ENCODE peak calls at places on chromosomes 3 and 15, in eight cellular contexts. One of them, this sample, is unnamed.

GRCh38 chr3:120645083-120645800 is 36.8 kb downstream of the HGD start:
- DNase-seq in endothelial cell of umbilical vein: no peak
- DNase-seq in A549: no peak
- DNase-seq in right lobe of liver: no peak
- DNase-seq in uterus: no peak
- DNase-seq in HCT116: no peak
- DNase-seq in tibial nerve: no peak
- DNase-seq in stomach: no peak
- DNase-seq in this sample: no peak

GRCh38 chr15:25067725-25068309 is 113.0 kb downstream of the SNRPN start:
- DNase-seq in endothelial cell of umbilical vein: no peak
- DNase-seq in A549: no peak
- DNase-seq in right lobe of liver: no peak
- DNase-seq in uterus: no peak
- DNase-seq in HCT116: no peak
- DNase-seq in tibial nerve: no peak
- DNase-seq in stomach: no peak
- DNase-seq in this sample: no peak

GRCh38 chr3:112405845-112406244 is 72.9 kb downstream of the CD200 start:
- DNase-seq in endothelial cell of umbilical vein: no peak
- DNase-seq in A549: no peak
- DNase-seq in right lobe of liver: no peak
- DNase-seq in uterus: no peak
- DNase-seq in HCT116: no peak
- DNase-seq in tibial nerve: no peak
- DNase-seq in stomach: no peak
- DNase-seq in this sample: no peak

GRCh38 chr3:174097686-174098085 is 700.1 kb downstream of the NLGN1 start:
- DNase-seq in endothelial cell of umbilical vein: no peak
- DNase-seq in A549: no peak
- DNase-seq in right lobe of liver: no peak
- DNase-seq in uterus: no peak
- DNase-seq in HCT116: no peak
- DNase-seq in tibial nerve: no peak
- DNase-seq in stomach: no peak
- DNase-seq in this sample: no peak

GRCh38 chr3:186993940-186994670 is 63.8 kb downstream of the ST6GAL1 start:
- DNase-seq in endothelial cell of umbilical vein: no peak
- DNase-seq in A549: no peak
- DNase-seq in right lobe of liver: no peak
- DNase-seq in uterus: no peak
- DNase-seq in HCT116: no peak
- DNase-seq in tibial nerve: no peak
- DNase-seq in stomach: no peak
- DNase-seq in this sample: no peak

GRCh38 chr3:155853214-155854146 is 747 bp downstream of the SLC33A1 start:
- DNase-seq in endothelial cell of umbilical vein: no peak
- DNase-seq in A549: peak
- DNase-seq in right lobe of liver: no peak
- DNase-seq in uterus: no peak
- DNase-seq in HCT116: no peak
- DNase-seq in tibial nerve: peak
- DNase-seq in stomach: peak
- DNase-seq in this sample: no peak

GRCh38 chr3:144031938-144032337 is 60.3 kb downstream of the DIPK2A start:
- DNase-seq in endothelial cell of umbilical vein: no peak
- DNase-seq in A549: no peak
- DNase-seq in right lobe of liver: peak
- DNase-seq in uterus: no peak
- DNase-seq in HCT116: no peak
- DNase-seq in tibial nerve: no peak
- DNase-seq in stomach: peak
- DNase-seq in this sample: no peak

GRCh38 chr15:91099616-91100560 is at the start of gene SV2B:
- DNase-seq in endothelial cell of umbilical vein: peak
- DNase-seq in A549: no peak
- DNase-seq in right lobe of liver: no peak
- DNase-seq in uterus: no peak
- DNase-seq in HCT116: no peak
- DNase-seq in tibial nerve: peak
- DNase-seq in stomach: peak
- DNase-seq in this sample: no peak

GRCh38 chr3:55497250-55497649 is 10.1 kb upstream of the WNT5A start:
- DNase-seq in endothelial cell of umbilical vein: no peak
- DNase-seq in A549: no peak
- DNase-seq in right lobe of liver: peak
- DNase-seq in uterus: no peak
- DNase-seq in HCT116: no peak
- DNase-seq in tibial nerve: no peak
- DNase-seq in stomach: no peak
- DNase-seq in this sample: no peak

GRCh38 chr3:37291275-37291700 is 116.9 kb upstream of the LRRFIP2 start:
- DNase-seq in endothelial cell of umbilical vein: peak
- DNase-seq in A549: peak
- DNase-seq in right lobe of liver: no peak
- DNase-seq in uterus: no peak
- DNase-seq in HCT116: no peak
- DNase-seq in tibial nerve: no peak
- DNase-seq in stomach: no peak
- DNase-seq in this sample: peak

GRCh38 chr3:135034291-135034768 is 239.3 kb downstream of the EPHB1 start:
- DNase-seq in endothelial cell of umbilical vein: no peak
- DNase-seq in A549: no peak
- DNase-seq in right lobe of liver: no peak
- DNase-seq in uterus: no peak
- DNase-seq in HCT116: no peak
- DNase-seq in tibial nerve: no peak
- DNase-seq in stomach: no peak
- DNase-seq in this sample: no peak

DNA sequence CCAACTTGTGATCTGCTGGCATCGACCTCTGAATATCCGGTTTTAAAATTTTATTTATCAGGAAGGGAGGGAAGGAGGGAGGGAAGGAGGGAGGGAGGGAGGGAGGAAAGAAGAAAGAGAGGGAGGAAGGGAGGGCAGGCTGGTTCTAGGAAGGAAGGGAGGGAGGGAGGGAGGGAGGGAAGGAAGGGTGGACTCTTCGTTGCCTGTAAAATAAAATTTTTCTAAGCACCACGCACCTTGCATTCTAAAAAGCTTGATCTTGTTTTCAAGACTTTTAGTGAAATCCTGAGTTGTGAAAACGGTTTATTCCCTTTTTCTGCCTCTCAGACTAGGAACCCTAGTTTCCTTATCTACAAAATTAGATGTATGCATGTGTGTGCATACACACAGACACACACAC is 101.7 kb upstream of the RAP2B start:
- DNase-seq in endothelial cell of umbilical vein: no peak
- DNase-seq in A549: no peak
- DNase-seq in right lobe of liver: no peak
- DNase-seq in uterus: no peak
- DNase-seq in HCT116: no peak
- DNase-seq in tibial nerve: no peak
- DNase-seq in stomach: no peak
- DNase-seq in this sample: no peak
- TF ChIP-seq POLR2A in endothelial cell of umbilical vein: no peak
- TF ChIP-seq POLR2A in A549: no peak
- TF ChIP-seq POLR2A in right lobe of liver: no peak
- TF ChIP-seq POLR2A in uterus: no peak
- TF ChIP-seq POLR2A in HCT116: no peak
- TF ChIP-seq POLR2A in tibial nerve: no peak
- TF ChIP-seq POLR2A in stomach: no peak
- TF ChIP-seq POLR2A in this sample: no peak

GRCh38 chr3:5011555-5012256 is 32.5 kb downstream of the BHLHE40 start:
- DNase-seq in endothelial cell of umbilical vein: no peak
- DNase-seq in A549: no peak
- DNase-seq in right lobe of liver: no peak
- DNase-seq in uterus: no peak
- DNase-seq in HCT116: no peak
- DNase-seq in tibial nerve: no peak
- DNase-seq in stomach: no peak
- DNase-seq in this sample: no peak
- TF ChIP-seq POLR2A in endothelial cell of umbilical vein: no peak
- TF ChIP-seq POLR2A in A549: no peak
- TF ChIP-seq POLR2A in right lobe of liver: no peak
- TF ChIP-seq POLR2A in uterus: no peak
- TF ChIP-seq POLR2A in HCT116: no peak
- TF ChIP-seq POLR2A in tibial nerve: no peak
- TF ChIP-seq POLR2A in stomach: no peak
- TF ChIP-seq POLR2A in this sample: no peak

GRCh38 chr15:31867536-31868442 is 162.5 kb upstream of the CHRNA7 start:
- DNase-seq in endothelial cell of umbilical vein: peak
- DNase-seq in A549: peak
- DNase-seq in right lobe of liver: no peak
- DNase-seq in uterus: peak
- DNase-seq in HCT116: peak
- DNase-seq in tibial nerve: no peak
- DNase-seq in stomach: peak
- DNase-seq in this sample: peak

GRCh38 chr15:31871159-31871886 is 159.0 kb upstream of the CHRNA7 start:
- DNase-seq in endothelial cell of umbilical vein: no peak
- DNase-seq in A549: no peak
- DNase-seq in right lobe of liver: no peak
- DNase-seq in uterus: no peak
- DNase-seq in HCT116: no peak
- DNase-seq in tibial nerve: no peak
- DNase-seq in stomach: no peak
- DNase-seq in this sample: no peak

GRCh38 chr15:31871887-31872281 is 158.4 kb upstream of the CHRNA7 start:
- DNase-seq in endothelial cell of umbilical vein: no peak
- DNase-seq in A549: no peak
- DNase-seq in right lobe of liver: no peak
- DNase-seq in uterus: no peak
- DNase-seq in HCT116: no peak
- DNase-seq in tibial nerve: no peak
- DNase-seq in stomach: no peak
- DNase-seq in this sample: no peak

GRCh38 chr15:31869640-31870335 is 160.5 kb upstream of the CHRNA7 start:
- DNase-seq in endothelial cell of umbilical vein: no peak
- DNase-seq in A549: no peak
- DNase-seq in right lobe of liver: no peak
- DNase-seq in uterus: no peak
- DNase-seq in HCT116: no peak
- DNase-seq in tibial nerve: no peak
- DNase-seq in stomach: no peak
- DNase-seq in this sample: no peak

GRCh38 chr15:31870336-31871158 is 159.8 kb upstream of the CHRNA7 start:
- DNase-seq in endothelial cell of umbilical vein: peak
- DNase-seq in A549: peak
- DNase-seq in right lobe of liver: peak
- DNase-seq in uterus: peak
- DNase-seq in HCT116: peak
- DNase-seq in tibial nerve: peak
- DNase-seq in stomach: peak
- DNase-seq in this sample: peak
- TF ChIP-seq POLR2A in endothelial cell of umbilical vein: no peak
- TF ChIP-seq POLR2A in A549: peak
- TF ChIP-seq POLR2A in right lobe of liver: no peak
- TF ChIP-seq POLR2A in uterus: no peak
- TF ChIP-seq POLR2A in HCT116: no peak
- TF ChIP-seq POLR2A in tibial nerve: no peak
- TF ChIP-seq POLR2A in stomach: no peak
- TF ChIP-seq POLR2A in this sample: no peak

DNA sequence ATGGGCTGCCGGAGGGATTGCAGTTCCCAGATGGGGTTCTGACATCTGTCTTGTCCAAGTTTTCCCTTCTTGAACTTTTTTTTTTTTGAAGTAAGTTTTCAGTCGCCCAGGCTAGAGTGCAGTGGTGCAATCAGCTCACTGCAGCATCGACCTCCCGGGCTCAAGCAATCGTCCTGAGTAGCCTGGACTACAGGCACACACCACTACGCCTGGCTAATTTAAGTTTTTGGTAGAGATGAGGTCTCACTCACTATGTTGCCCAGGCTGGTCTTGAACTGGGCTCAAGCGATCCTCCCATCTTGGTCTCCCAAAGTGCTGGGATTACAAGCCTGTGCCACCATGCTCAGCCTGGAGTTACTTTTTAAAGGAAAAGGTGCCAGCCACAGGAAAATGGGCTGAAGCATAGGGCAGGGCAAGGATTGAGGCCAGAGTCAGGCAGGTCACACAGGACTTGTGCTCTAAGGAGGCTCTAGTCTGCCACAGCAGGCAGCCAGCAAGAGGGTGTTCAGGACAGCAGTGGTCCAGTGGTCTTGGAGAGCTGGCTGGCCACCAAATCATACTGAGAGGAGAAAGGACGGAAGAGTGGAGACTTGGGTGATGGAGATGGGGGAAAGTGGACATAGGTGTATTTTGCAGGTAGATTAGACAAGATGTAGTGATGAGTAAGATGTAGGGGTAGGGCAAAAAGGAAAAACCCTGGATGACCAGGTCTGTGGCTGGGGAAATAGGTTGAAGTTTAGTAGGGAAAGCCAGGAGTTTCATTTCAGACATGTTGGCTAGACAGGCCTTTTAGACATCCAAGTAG is 6.0 kb upstream of the PODXL2 start:
- DNase-seq in endothelial cell of umbilical vein: no peak
- DNase-seq in A549: no peak
- DNase-seq in right lobe of liver: no peak
- DNase-seq in uterus: no peak
- DNase-seq in HCT116: no peak
- DNase-seq in tibial nerve: no peak
- DNase-seq in stomach: no peak
- DNase-seq in this sample: no peak
- TF ChIP-seq POLR2A in endothelial cell of umbilical vein: no peak
- TF ChIP-seq POLR2A in A549: no peak
- TF ChIP-seq POLR2A in right lobe of liver: no peak
- TF ChIP-seq POLR2A in uterus: no peak
- TF ChIP-seq POLR2A in HCT116: no peak
- TF ChIP-seq POLR2A in tibial nerve: no peak
- TF ChIP-seq POLR2A in stomach: no peak
- TF ChIP-seq POLR2A in this sample: no peak

DNA sequence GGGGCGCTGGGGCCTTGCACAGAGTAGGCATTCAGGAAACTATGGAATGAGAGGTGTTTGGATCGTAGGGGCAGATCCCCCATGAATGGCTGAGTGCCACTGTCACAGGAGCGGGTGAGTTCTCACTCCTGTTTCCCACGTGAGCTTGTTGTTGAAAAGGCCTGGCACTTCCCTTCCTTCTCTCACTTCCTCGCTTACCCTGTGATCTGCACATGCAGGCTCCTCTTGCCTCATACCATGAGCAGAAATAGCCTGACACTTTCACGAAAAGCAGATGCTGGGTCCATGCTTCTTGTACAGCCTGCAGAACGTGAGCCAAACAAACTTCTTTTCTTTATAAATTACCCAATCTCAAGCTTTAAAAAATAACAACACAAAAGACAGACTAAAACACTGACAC is 55.4 kb downstream of the AGBL1 start:
- DNase-seq in endothelial cell of umbilical vein: no peak
- DNase-seq in A549: no peak
- DNase-seq in right lobe of liver: no peak
- DNase-seq in uterus: peak
- DNase-seq in HCT116: no peak
- DNase-seq in tibial nerve: peak
- DNase-seq in stomach: no peak
- DNase-seq in this sample: no peak
- TF ChIP-seq POLR2A in endothelial cell of umbilical vein: no peak
- TF ChIP-seq POLR2A in A549: no peak
- TF ChIP-seq POLR2A in right lobe of liver: no peak
- TF ChIP-seq POLR2A in uterus: no peak
- TF ChIP-seq POLR2A in HCT116: no peak
- TF ChIP-seq POLR2A in tibial nerve: no peak
- TF ChIP-seq POLR2A in stomach: no peak
- TF ChIP-seq POLR2A in this sample: no peak

GRCh38 chr15:31360843-31361763 is 34.5 kb downstream of the KLF13 start:
- DNase-seq in endothelial cell of umbilical vein: no peak
- DNase-seq in A549: no peak
- DNase-seq in right lobe of liver: peak
- DNase-seq in uterus: no peak
- DNase-seq in HCT116: no peak
- DNase-seq in tibial nerve: no peak
- DNase-seq in stomach: peak
- DNase-seq in this sample: no peak
- TF ChIP-seq POLR2A in endothelial cell of umbilical vein: no peak
- TF ChIP-seq POLR2A in A549: no peak
- TF ChIP-seq POLR2A in right lobe of liver: no peak
- TF ChIP-seq POLR2A in uterus: no peak
- TF ChIP-seq POLR2A in HCT116: no peak
- TF ChIP-seq POLR2A in tibial nerve: no peak
- TF ChIP-seq POLR2A in stomach: no peak
- TF ChIP-seq POLR2A in this sample: no peak

This sample was measured in H54.